ENCODE peak calls at places on chromosome 6, in four cellular contexts. One of them, this sample, is unnamed.

GRCh38 chr6:139029470-139030210 is 1.1 kb downstream of the ABRACL start:
- DNase-seq in HCT116: no peak
- DNase-seq in fibroblast of mammary gland: peak
- DNase-seq in GM04504: peak
- DNase-seq in this sample: no peak

GRCh38 chr6:165806126-165806810 is 143.2 kb upstream of the PDE10A start:
- DNase-seq in HCT116: no peak
- DNase-seq in fibroblast of mammary gland: no peak
- DNase-seq in GM04504: no peak
- DNase-seq in this sample: no peak

GRCh38 chr6:33869826-33870423 is 66.1 kb upstream of the MLN start:
- DNase-seq in HCT116: no peak
- DNase-seq in fibroblast of mammary gland: no peak
- DNase-seq in GM04504: no peak
- DNase-seq in this sample: no peak

GRCh38 chr6:125844989-125845388 is 54.2 kb downstream of the NCOA7 start:
- DNase-seq in HCT116: no peak
- DNase-seq in fibroblast of mammary gland: no peak
- DNase-seq in GM04504: no peak
- DNase-seq in this sample: no peak

GRCh38 chr6:41936073-41936837 is 5.4 kb downstream of the CCND3 start:
- DNase-seq in HCT116: peak
- DNase-seq in fibroblast of mammary gland: peak
- DNase-seq in GM04504: peak
- DNase-seq in this sample: peak

GRCh38 chr6:153084393-153084792 is 46.7 kb downstream of the RGS17 start:
- DNase-seq in HCT116: no peak
- DNase-seq in fibroblast of mammary gland: peak
- DNase-seq in GM04504: no peak
- DNase-seq in this sample: no peak

GRCh38 chr6:170011233-170012142 is 260.1 kb downstream of the ERMARD start:
- DNase-seq in HCT116: no peak
- DNase-seq in fibroblast of mammary gland: no peak
- DNase-seq in GM04504: no peak
- DNase-seq in this sample: no peak

GRCh38 chr6:124677874-124678273 is 284.4 kb upstream of the RNF217 start:
- DNase-seq in HCT116: no peak
- DNase-seq in fibroblast of mammary gland: no peak
- DNase-seq in GM04504: no peak
- DNase-seq in this sample: no peak

GRCh38 chr6:36840471-36841461 is 1.5 kb upstream of the CPNE5 start:
- DNase-seq in HCT116: no peak
- DNase-seq in fibroblast of mammary gland: no peak
- DNase-seq in GM04504: no peak
- DNase-seq in this sample: no peak

GRCh38 chr6:143337201-143337949 is 113.1 kb downstream of the ADAT2 start:
- DNase-seq in HCT116: peak
- DNase-seq in fibroblast of mammary gland: no peak
- DNase-seq in GM04504: no peak
- DNase-seq in this sample: no peak

GRCh38 chr6:116278853-116279231 is 888 bp downstream of the TSPYL1 start:
- DNase-seq in HCT116: no peak
- DNase-seq in fibroblast of mammary gland: peak
- DNase-seq in GM04504: no peak
- DNase-seq in this sample: no peak

GRCh38 chr6:11209941-11210340 is 22.5 kb downstream of the NEDD9 start:
- DNase-seq in HCT116: no peak
- DNase-seq in fibroblast of mammary gland: no peak
- DNase-seq in GM04504: no peak
- DNase-seq in this sample: no peak

GRCh38 chr6:56520218-56520617 is 122.5 kb downstream of the DST start:
- DNase-seq in HCT116: no peak
- DNase-seq in fibroblast of mammary gland: no peak
- DNase-seq in GM04504: no peak
- DNase-seq in this sample: no peak

GRCh38 chr6:137978252-137978896 is 111.3 kb downstream of the TNFAIP3 start:
- DNase-seq in HCT116: peak
- DNase-seq in fibroblast of mammary gland: no peak
- DNase-seq in GM04504: no peak
- DNase-seq in this sample: peak

GRCh38 chr6:143941852-143942627 is 66.0 kb downstream of the PLAGL1 start:
- DNase-seq in HCT116: peak
- DNase-seq in fibroblast of mammary gland: peak
- DNase-seq in GM04504: no peak
- DNase-seq in this sample: peak

GRCh38 chr6:28807682-28808280 is 116.0 kb downstream of the TRIM27 start:
- DNase-seq in HCT116: peak
- DNase-seq in fibroblast of mammary gland: peak
- DNase-seq in GM04504: no peak
- DNase-seq in this sample: peak